ENCODE peak calls at places on chromosome 20, in six cellular contexts. W is RCC 7860, N is left cardiac atrium, B is endothelial cell of umbilical vein, R is T1000, C is cardiac muscle cell. M is an unnamed sample.

GRCh38 chr20:32737371-32738223 is 5.7 kb downstream of the COMMD7 start:
- DNase-seq in W (peak), N (no peak), B (peak), R (no peak), C (peak), M (no peak)

GRCh38 chr20:1214838-1215261 is 11.0 kb upstream of the RAD21L1 start:
- DNase-seq in W (no peak), N (no peak), B (no peak), R (no peak), C (no peak), M (no peak)

GRCh38 chr20:59662161-59662560 is 57.8 kb downstream of the PHACTR3 start:
- DNase-seq in W (no peak), N (no peak), B (no peak), R (no peak), C (no peak), M (no peak)

GRCh38 chr20:35773154-35773751 is 1.4 kb downstream of the PHF20 start:
- DNase-seq in W (no peak), N (no peak), B (peak), R (no peak), C (peak), M (no peak)

GRCh38 chr20:46204594-46205205 is 86.6 kb downstream of the CD40 start:
- DNase-seq in W (no peak), N (no peak), B (no peak), R (no peak), C (no peak), M (no peak)

GRCh38 chr20:32761831-32762753 is at the start of gene DNMT3B:
- DNase-seq in W (peak), N (peak), B (peak), R (peak), C (peak), M (peak)

GRCh38 chr20:45070932-45071632 is 29.8 kb downstream of the KCNS1 start:
- DNase-seq in W (no peak), N (peak), B (peak), R (no peak), C (peak), M (no peak)

GRCh38 chr20:43940518-43941225 is 26.0 kb downstream of the TOX2 start:
- DNase-seq in W (no peak), N (no peak), B (no peak), R (no peak), C (no peak), M (no peak)

GRCh38 chr20:61765081-61765870 is 300.4 kb downstream of the TAF4 start:
- DNase-seq in W (no peak), N (no peak), B (no peak), R (no peak), C (no peak), M (no peak)

GRCh38 chr20:44399446-44399845 is 43.9 kb downstream of the HNF4A start:
- DNase-seq in W (no peak), N (no peak), B (no peak), R (no peak), C (no peak), M (no peak)

GRCh38 chr20:57143173-57143572 is 123.3 kb downstream of the BMP7 start:
- DNase-seq in W (no peak), N (no peak), B (no peak), R (no peak), C (no peak), M (no peak)

GRCh38 chr20:59984551-59984950 is 26.3 kb downstream of the CDH26 start:
- DNase-seq in W (no peak), N (no peak), B (no peak), R (no peak), C (no peak), M (no peak)

GRCh38 chr20:2705931-2706645 is 13.5 kb downstream of the EBF4 start:
- DNase-seq in W (no peak), N (no peak), B (no peak), R (no peak), C (no peak), M (no peak)

GRCh38 chr20:9660236-9660868 is 146.0 kb downstream of the LAMP5 start:
- DNase-seq in W (no peak), N (no peak), B (peak), R (peak), C (peak), M (no peak)

GRCh38 chr20:17878912-17879602 is 89.5 kb downstream of the SNX5 start:
- DNase-seq in W (no peak), N (no peak), B (no peak), R (no peak), C (no peak), M (no peak)

GRCh38 chr20:41006936-41007871 is 21.4 kb upstream of the TOP1 start:
- DNase-seq in W (no peak), N (no peak), B (no peak), R (no peak), C (no peak), M (no peak)

GRCh38 chr20:38321959-38322598 is 18.1 kb downstream of the BPI start:
- DNase-seq in W (peak), N (peak), B (peak), R (no peak), C (peak), M (peak)

GRCh38 chr20:18628330-18628941 is 40.6 kb downstream of the DTD1 start:
- DNase-seq in W (no peak), N (no peak), B (no peak), R (no peak), C (no peak), M (peak)

GRCh38 chr20:20207291-20207690 is 155.0 kb downstream of the CFAP61 start:
- DNase-seq in W (no peak), N (no peak), B (no peak), R (no peak), C (no peak), M (no peak)

GRCh38 chr20:17733781-17734304 is 34.1 kb downstream of the BANF2 start:
- DNase-seq in W (no peak), N (no peak), B (no peak), R (no peak), C (no peak), M (no peak)

GRCh38 chr20:38230957-38231785 is 29.4 kb downstream of the KIAA1755 start:
- DNase-seq in W (peak), N (peak), B (no peak), R (no peak), C (no peak), M (no peak)

GRCh38 chr20:24746351-24746685 is 202.8 kb upstream of the CST7 start:
- DNase-seq in W (peak), N (no peak), B (no peak), R (no peak), C (no peak), M (no peak)

GRCh38 chr20:21453676-21454075 is 56.4 kb upstream of the NKX2-4 start:
- DNase-seq in W (no peak), N (no peak), B (no peak), R (no peak), C (no peak), M (no peak)

GRCh38 chr20:34834459-34834893 is 9.0 kb upstream of the NCOA6 start:
- DNase-seq in W (peak), N (no peak), B (peak), R (no peak), C (peak), M (peak)

GRCh38 chr20:32535316-32535952 is 49.7 kb downstream of the NOL4L start:
- DNase-seq in W (no peak), N (no peak), B (no peak), R (no peak), C (no peak), M (peak)

GRCh38 chr20:15178581-15178980 is 841.2 kb upstream of the FLRT3 start:
- DNase-seq in W (no peak), N (no peak), B (no peak), R (no peak), C (no peak), M (no peak)

GRCh38 chr20:63811491-63811875 is 19.6 kb downstream of the ZBTB46 start:
- DNase-seq in W (no peak), N (no peak), B (no peak), R (no peak), C (no peak), M (no peak)

GRCh38 chr20:4720977-4721349 is 746 bp upstream of the PRND start:
- DNase-seq in W (no peak), N (no peak), B (no peak), R (no peak), C (no peak), M (no peak)

GRCh38 chr20:24165336-24166126 is 177.0 kb upstream of the GGTLC1 start:
- DNase-seq in W (no peak), N (no peak), B (peak), R (no peak), C (no peak), M (no peak)

GRCh38 chr20:45833030-45833882 is at the start of gene SNX21:
- DNase-seq in W (peak), N (peak), B (peak), R (peak), C (peak), M (peak)

GRCh38 chr20:42173440-42173839 is 555.3 kb upstream of the CHD6 start:
- DNase-seq in W (no peak), N (no peak), B (no peak), R (no peak), C (no peak), M (peak)

GRCh38 chr20:32201296-32201976 is 6.1 kb downstream of the PLAGL2 start:
- DNase-seq in W (no peak), N (no peak), B (no peak), R (no peak), C (no peak), M (no peak)

GRCh38 chr20:62064788-62065668 is 653 bp downstream of the TAF4 start:
- DNase-seq in W (no peak), N (no peak), B (no peak), R (no peak), C (no peak), M (peak)

GRCh38 chr20:51208162-51208561 is 185.3 kb upstream of the KCNG1 start:
- DNase-seq in W (no peak), N (no peak), B (no peak), R (no peak), C (no peak), M (no peak)

GRCh38 chr20:39879296-39879695 is 809.7 kb downstream of the MAFB start:
- DNase-seq in W (no peak), N (no peak), B (no peak), R (no peak), C (no peak), M (no peak)

GRCh38 chr20:57754190-57754589 is 44.4 kb upstream of the PMEPA1 start:
- DNase-seq in W (no peak), N (no peak), B (no peak), R (no peak), C (no peak), M (no peak)

GRCh38 chr20:10642859-10643559 is 30.8 kb downstream of the JAG1 start:
- DNase-seq in W (no peak), N (no peak), B (peak), R (peak), C (no peak), M (no peak)

GRCh38 chr20:38878798-38879197 is 47.4 kb upstream of the FAM83D start:
- DNase-seq in W (no peak), N (no peak), B (no peak), R (no peak), C (peak), M (no peak)

GRCh38 chr20:11136691-11137090 is 462.9 kb upstream of the JAG1 start:
- DNase-seq in W (peak), N (no peak), B (no peak), R (no peak), C (no peak), M (no peak)

GRCh38 chr20:34941224-34941623 is 14.4 kb downstream of the GSS start:
- DNase-seq in W (no peak), N (no peak), B (peak), R (no peak), C (no peak), M (no peak)